ENCODE peak calls at places on chromosomes 7 and 10, in six cellular contexts. E is GM12878, F is GM12891, H is HepG2, G is H1, A is K562. K is an unnamed sample.

GRCh38 chr10:130341325-130341724 is 205.1 kb downstream of the GLRX3 start:
- DNase-seq in E (no peak), G (peak), A (peak), H (no peak), F (no peak), K (no peak)

GRCh38 chr7:91784469-91784868 is 96.0 kb downstream of the MTERF1 start:
- DNase-seq in E (no peak), A (peak), G (no peak), H (no peak), F (no peak), K (no peak)

GRCh38 chr7:142750321-142750938 is 1.2 kb downstream of the PRSS1 start:
- DNase-seq in G (peak), F (no peak), A (no peak), H (no peak), E (no peak), K (no peak)

GRCh38 chr10:33254556-33255160 is 79.8 kb downstream of the NRP1 start:
- DNase-seq in F (no peak), A (no peak), E (no peak), G (no peak), H (peak), K (no peak)

GRCh38 chr7:37069336-37069735 is 345.0 kb upstream of the AOAH start:
- DNase-seq in F (no peak), H (no peak), A (no peak), E (no peak), G (no peak), K (no peak)

GRCh38 chr10:68137174-68137573 is 27.9 kb downstream of the MYPN start:
- DNase-seq in E (no peak), G (no peak), H (no peak), A (no peak), F (no peak), K (no peak)

GRCh38 chr10:44913312-44914079 is 2.4 kb downstream of the TMEM72 start:
- DNase-seq in G (no peak), F (no peak), E (no peak), A (peak), H (no peak), K (no peak)

GRCh38 chr10:117933036-117933435 is 113.7 kb downstream of the RAB11FIP2 start:
- DNase-seq in G (no peak), E (no peak), H (no peak), F (no peak), A (no peak), K (no peak)

GRCh38 chr7:142482899-142483658 is 225.2 kb upstream of the PRSS58 start:
- DNase-seq in H (peak), A (peak), F (peak), G (peak), E (no peak), K (no peak)

GRCh38 chr10:114504769-114505579 is 100.7 kb upstream of the AFAP1L2 start:
- DNase-seq in G (no peak), F (no peak), E (no peak), A (no peak), H (peak), K (no peak)

GRCh38 chr7:29346574-29346973 is 152.0 kb downstream of the CHN2 start:
- DNase-seq in F (no peak), A (no peak), E (no peak), G (no peak), H (no peak), K (no peak)

GRCh38 chr10:8054243-8054497 is 318 bp upstream of the GATA3 start:
- DNase-seq in H (no peak), G (peak), A (no peak), E (no peak), F (no peak), K (no peak)

DNA sequence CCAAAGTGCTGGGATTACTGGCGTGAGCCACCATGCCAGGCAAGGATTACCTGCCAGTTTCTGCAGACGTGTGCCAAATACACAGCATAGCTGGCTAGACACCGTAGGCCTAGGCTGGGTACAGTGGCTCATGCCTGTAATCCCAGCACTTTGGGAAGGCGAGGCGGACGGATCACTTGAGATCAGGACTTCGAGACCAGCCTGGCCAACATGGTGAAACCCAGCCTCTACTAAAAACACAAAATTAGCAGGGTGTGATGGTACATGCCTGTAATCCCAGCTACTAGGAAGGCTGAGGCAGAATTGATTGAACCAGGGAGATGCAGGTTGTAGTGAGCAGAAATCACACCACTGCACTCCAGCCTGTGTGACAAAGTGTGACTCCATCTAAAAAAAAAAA is 868 bp downstream of the RFC2 start:
- DNase-seq in H (no peak), F (no peak), A (no peak), E (no peak), G (no peak), K (no peak)
- TF ChIP-seq POLR2A in H (no peak), F (no peak), A (no peak), E (peak), G (no peak), K (peak)

GRCh38 chr10:119479532-119479931 is 63.0 kb downstream of the RGS10 start:
- DNase-seq in G (peak), E (no peak), H (no peak), F (no peak), A (no peak), K (no peak)

GRCh38 chr10:119477444-119477843 is 65.1 kb downstream of the RGS10 start:
- DNase-seq in F (no peak), A (no peak), G (no peak), H (no peak), E (peak), K (no peak)

GRCh38 chr10:119479048-119479394 is 63.5 kb downstream of the RGS10 start:
- DNase-seq in G (no peak), F (no peak), E (no peak), A (no peak), H (no peak), K (no peak)

GRCh38 chr10:119480667-119481066 is 61.9 kb downstream of the RGS10 start:
- DNase-seq in H (no peak), G (no peak), F (no peak), A (no peak), E (no peak), K (no peak)

DNA sequence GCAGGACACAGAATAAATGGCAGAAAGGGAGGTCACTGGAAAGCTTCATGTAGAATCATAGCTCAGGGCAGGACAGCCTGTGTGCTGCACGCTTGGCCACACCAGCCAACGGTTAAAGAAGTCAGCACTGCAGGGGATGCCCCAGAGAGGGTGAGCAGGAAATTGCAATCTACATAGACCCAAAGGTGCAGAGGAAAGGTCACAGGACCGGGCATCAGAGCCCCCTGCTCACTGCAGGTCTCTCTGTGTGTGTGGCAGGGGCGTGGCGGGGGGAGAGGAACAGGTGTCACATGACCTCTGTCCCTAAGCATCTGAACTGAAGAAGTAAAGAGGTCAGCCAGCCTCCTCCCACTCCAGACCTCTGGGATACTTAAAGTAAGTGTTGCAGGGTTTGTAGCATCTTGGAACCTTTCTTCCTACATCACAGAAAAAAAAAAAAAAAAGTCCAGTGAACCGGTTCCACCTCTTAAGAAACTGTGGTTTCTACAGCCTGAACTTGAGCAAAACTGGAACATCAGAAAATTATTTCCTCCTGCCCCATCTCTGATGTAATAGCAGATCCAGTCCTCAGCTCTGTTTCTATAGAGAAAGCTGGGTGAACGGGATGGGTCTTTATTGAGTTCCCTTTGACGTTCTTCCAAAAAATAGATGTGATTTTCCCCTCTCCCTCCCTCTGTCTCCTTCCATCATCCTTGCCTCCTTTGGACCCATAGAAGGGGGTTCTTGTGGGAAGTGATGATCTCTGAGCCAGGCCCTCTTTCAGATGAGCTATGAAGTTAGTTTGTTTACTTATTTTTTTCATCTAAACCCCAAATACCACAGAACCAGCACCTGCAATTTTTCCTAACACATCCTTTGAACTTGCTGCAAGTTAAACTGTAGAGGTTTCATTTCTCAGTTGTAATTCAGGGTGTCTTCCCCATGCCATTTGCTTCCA is 64.1 kb downstream of the RGS10 start:
- DNase-seq in G (no peak), A (no peak), F (no peak), E (peak), H (no peak), K (no peak)
- TF ChIP-seq TAF1 in G (no peak), A (no peak), F (no peak), E (no peak), H (no peak), K (no peak)

GRCh38 chr7:129675521-129675920 is 64.0 kb downstream of the NRF1 start:
- DNase-seq in E (no peak), A (no peak), F (no peak), H (no peak), G (no peak), K (no peak)
- TF ChIP-seq POLR2AphosphoS5 in E (no peak), A (no peak), F (no peak), H (no peak), G (no peak), K (no peak)

GRCh38 chr7:1158203-1159126 is 1.5 kb downstream of the ZFAND2A start:
- DNase-seq in G (no peak), E (no peak), A (peak), H (peak), F (no peak), K (no peak)

GRCh38 chr7:1156782-1157535 is 3.0 kb downstream of the ZFAND2A start:
- DNase-seq in H (peak), F (no peak), E (no peak), G (no peak), A (peak), K (no peak)

GRCh38 chr7:1163121-1163520 is 3.1 kb upstream of the ZFAND2A start:
- DNase-seq in E (no peak), F (no peak), G (no peak), A (no peak), H (no peak), K (no peak)

GRCh38 chr7:1160665-1161010 is 642 bp upstream of the ZFAND2A start:
- DNase-seq in E (no peak), H (peak), G (no peak), F (no peak), A (peak), K (peak)

DNA sequence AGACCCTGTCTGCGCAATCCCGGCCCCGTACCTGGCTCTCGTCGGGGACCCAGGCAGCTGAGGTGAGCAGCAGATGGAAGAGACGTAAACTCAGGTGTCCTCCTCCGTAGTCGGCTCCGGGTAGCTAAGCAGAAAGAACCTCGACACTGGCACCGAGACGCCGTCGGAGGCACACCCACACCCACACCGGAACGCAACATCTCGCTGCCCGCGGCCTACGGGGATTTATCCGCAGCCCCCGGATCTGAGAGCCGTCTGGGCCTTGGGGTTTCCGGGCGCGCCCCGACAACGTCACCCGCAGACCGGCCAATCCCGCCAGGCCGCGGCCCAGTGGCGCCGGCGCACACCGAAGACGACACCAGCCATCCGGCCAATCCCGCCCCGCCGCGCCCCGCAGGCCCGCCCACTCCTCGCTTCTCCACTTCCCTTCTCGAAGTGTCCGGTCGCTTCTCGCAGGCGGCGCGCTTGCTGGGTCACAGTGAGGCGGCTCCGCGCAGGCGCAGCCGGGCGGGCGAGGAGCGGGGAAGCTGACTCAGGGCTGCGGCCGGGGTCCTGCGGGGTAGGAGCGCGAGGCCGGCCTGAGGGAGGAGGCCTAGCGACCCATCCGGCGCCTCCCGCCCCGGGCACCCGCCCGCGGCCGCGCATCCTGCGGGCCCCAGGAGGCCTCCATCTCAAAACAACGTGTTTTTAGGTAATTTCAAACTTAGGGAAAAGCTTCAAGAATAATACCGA is at the start of gene ZFAND2A:
- DNase-seq in G (peak), F (peak), E (peak), H (peak), A (peak), K (peak)
- TF ChIP-seq POLR2A in G (peak), F (peak), E (peak), H (peak), A (peak), K (peak)

GRCh38 chr7:5591547-5591899 is 167.9 kb upstream of the TNRC18 start:
- DNase-seq in G (no peak), A (no peak), E (no peak), H (peak), F (no peak), K (no peak)
- TF ChIP-seq TAF1 in G (no peak), A (no peak), E (no peak), H (no peak), F (no peak), K (no peak)

GRCh38 chr7:20185988-20186387 is 31.2 kb downstream of the MACC1 start:
- DNase-seq in A (no peak), G (no peak), H (no peak), E (no peak), F (no peak), K (no peak)
- TF ChIP-seq POLR2AphosphoS5 in A (no peak), G (no peak), H (no peak), E (no peak), F (no peak), K (no peak)

GRCh38 chr7:149125864-149126661 is at the start of gene ZNF425:
- DNase-seq in H (peak), G (peak), A (peak), F (peak), E (peak), K (peak)
- TF ChIP-seq POLR2A in H (peak), G (peak), A (peak), F (peak), E (peak), K (peak)

DNA sequence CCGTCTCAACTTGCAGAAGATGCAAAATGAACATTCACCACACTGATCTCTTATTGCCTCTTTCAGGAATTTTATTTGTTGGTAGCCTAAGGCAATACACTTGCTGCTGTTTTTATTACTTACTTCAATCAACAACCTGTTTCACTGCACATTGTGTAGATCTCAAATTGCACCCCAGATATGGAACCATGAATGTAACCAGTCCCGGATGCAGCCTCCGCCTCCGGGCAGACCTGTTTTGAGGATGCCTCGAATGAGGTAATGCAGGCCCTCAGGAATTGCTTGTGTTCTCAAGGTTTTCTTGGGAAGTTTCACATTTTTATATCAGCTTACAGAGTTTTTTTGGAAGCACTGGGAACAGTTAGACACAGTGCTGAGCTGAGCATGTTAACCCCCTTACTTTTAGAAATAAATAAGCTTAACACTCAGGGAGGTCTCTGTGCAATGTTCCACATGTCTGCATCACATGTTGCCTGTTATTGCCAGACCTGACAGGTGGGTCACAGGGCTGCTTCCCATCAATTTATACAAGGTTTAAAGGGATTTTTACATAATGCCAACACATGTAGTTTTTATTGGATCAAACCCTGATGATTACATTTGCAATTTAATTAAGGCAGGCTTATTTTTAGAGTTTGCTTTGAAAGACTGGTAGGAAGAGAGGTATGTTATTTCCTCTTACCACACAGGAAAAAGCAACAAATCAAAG is 193.1 kb upstream of the POM121L12 start:
- DNase-seq in G (no peak), E (no peak), F (no peak), H (no peak), A (no peak), K (no peak)
- TF ChIP-seq TAF1 in G (no peak), E (no peak), F (no peak), H (no peak), A (no peak), K (no peak)

K was measured in GM12892.